ENCODE peak calls at places on chromosomes 12 and 14, in nine cellular contexts. R is mesothelial cell of epicardium, H is RWPE1, C is heart right ventricle, N is fibroblast of mammary gland, K is upper lobe of right lung, F is foreskin fibroblast, V is lower leg skin, Y is endothelial cell. S is an unnamed sample.

GRCh38 chr12:97921957-97922722 is 459.5 kb downstream of the RMST start:
- DNase-seq in R (no peak), N (peak; percentile 99), C (no peak), K (no peak), V (no peak), H (no peak), Y (no peak), F (peak; percentile 72), S (no peak)

GRCh38 chr12:117092511-117092780 is 6.8 kb downstream of the TESC start:
- DNase-seq in R (no peak), N (no peak), H (no peak), F (no peak), C (no peak), V (no peak), Y (no peak), K (peak; percentile 39), S (no peak)

GRCh38 chr14:63276492-63277342 is 42.0 kb downstream of the GPHB5 start:
- DNase-seq in V (no peak), Y (no peak), R (no peak), K (no peak), N (peak; percentile 64), C (no peak), F (peak; percentile 77), H (peak; percentile 66), S (no peak)

GRCh38 chr14:20998674-20999366 is at the start of gene SLC39A2:
- DNase-seq in H (peak; percentile 42), N (peak; percentile 80), Y (no peak), R (peak; percentile 53), K (no peak), F (peak; percentile 78), C (peak; percentile 25), V (peak; percentile 91), S (no peak)

GRCh38 chr14:106044949-106045596 is 518.7 kb downstream of the TMEM121 start:
- DNase-seq in F (no peak), N (peak; percentile 29), V (no peak), C (peak; percentile 4), R (no peak), Y (no peak), H (no peak), K (peak; percentile 77), S (no peak)

GRCh38 chr14:99704037-99704436 is 19.9 kb downstream of the CYP46A1 start:
- DNase-seq in F (no peak), Y (no peak), R (no peak), N (no peak), H (no peak), V (no peak), C (no peak), K (no peak), S (no peak)

GRCh38 chr12:50506753-50507473 is 2.1 kb downstream of the DIP2B start:
- DNase-seq in H (no peak), F (no peak), C (no peak), N (no peak), K (no peak), Y (no peak), R (no peak), V (no peak), S (no peak)

GRCh38 chr14:29745863-29746262 is 181.8 kb downstream of the PRKD1 start:
- DNase-seq in Y (no peak), C (no peak), H (no peak), R (no peak), V (no peak), K (no peak), F (no peak), N (no peak), S (no peak)

GRCh38 chr12:1130164-1130563 is 139.1 kb downstream of the ERC1 start:
- DNase-seq in C (no peak), V (no peak), K (no peak), Y (no peak), F (no peak), N (peak; percentile 2), R (no peak), H (no peak), S (no peak)

GRCh38 chr12:108689314-108690190 is 41.8 kb downstream of the CORO1C start:
- DNase-seq in K (no peak), R (no peak), V (no peak), Y (no peak), F (peak; percentile 63), H (no peak), N (peak; percentile 47), C (peak; percentile 73), S (no peak)

GRCh38 chr14:20608383-20609095 is 17.4 kb upstream of the RNASE12 start:
- DNase-seq in F (no peak), K (no peak), V (no peak), C (no peak), N (no peak), R (no peak), Y (no peak), H (no peak), S (no peak)

GRCh38 chr12:118029166-118029565 is 12.7 kb downstream of the RFC5 start:
- DNase-seq in C (no peak), Y (no peak), F (no peak), V (no peak), N (no peak), R (no peak), H (no peak), K (no peak), S (no peak)

GRCh38 chr12:51171884-51172514 is 936 bp downstream of the TFCP2 start:
- DNase-seq in V (no peak), K (no peak), N (peak; percentile 49), F (peak; percentile 44), C (no peak), R (peak; percentile 48), Y (peak; percentile 38), H (peak; percentile 13), S (no peak)

GRCh38 chr12:108852674-108853073 is 4.7 kb downstream of the SSH1 start:
- DNase-seq in N (no peak), K (no peak), C (peak; percentile 42), Y (peak; percentile 34), R (no peak), H (no peak), F (no peak), V (no peak), S (no peak)

GRCh38 chr12:72323881-72324280 is 51.7 kb downstream of the TRHDE start:
- DNase-seq in N (peak; percentile 8), F (peak; percentile 71), R (no peak), C (no peak), V (no peak), K (no peak), Y (no peak), H (no peak), S (no peak)

GRCh38 chr14:106489112-106489881 is 962.9 kb downstream of the TMEM121 start:
- DNase-seq in F (no peak), N (no peak), H (no peak), R (no peak), K (no peak), V (no peak), C (no peak), Y (no peak), S (no peak)

GRCh38 chr14:36981832-36982528 is 190.4 kb downstream of the SLC25A21 start:
- DNase-seq in K (no peak), C (no peak), Y (no peak), R (no peak), N (peak; percentile 75), F (peak; percentile 57), V (no peak), H (peak; percentile 77), S (no peak)

GRCh38 chr14:32205984-32206383 is 2.9 kb upstream of the RNU6-8 start:
- DNase-seq in C (no peak), K (no peak), Y (no peak), H (no peak), V (no peak), R (no peak), N (no peak), F (no peak), S (no peak)
- TF ChIP-seq CTCF in C (no peak), K (no peak), Y (no peak), H (no peak), V (no peak), R (no peak), N (no peak), F (no peak), S (no peak)

DNA sequence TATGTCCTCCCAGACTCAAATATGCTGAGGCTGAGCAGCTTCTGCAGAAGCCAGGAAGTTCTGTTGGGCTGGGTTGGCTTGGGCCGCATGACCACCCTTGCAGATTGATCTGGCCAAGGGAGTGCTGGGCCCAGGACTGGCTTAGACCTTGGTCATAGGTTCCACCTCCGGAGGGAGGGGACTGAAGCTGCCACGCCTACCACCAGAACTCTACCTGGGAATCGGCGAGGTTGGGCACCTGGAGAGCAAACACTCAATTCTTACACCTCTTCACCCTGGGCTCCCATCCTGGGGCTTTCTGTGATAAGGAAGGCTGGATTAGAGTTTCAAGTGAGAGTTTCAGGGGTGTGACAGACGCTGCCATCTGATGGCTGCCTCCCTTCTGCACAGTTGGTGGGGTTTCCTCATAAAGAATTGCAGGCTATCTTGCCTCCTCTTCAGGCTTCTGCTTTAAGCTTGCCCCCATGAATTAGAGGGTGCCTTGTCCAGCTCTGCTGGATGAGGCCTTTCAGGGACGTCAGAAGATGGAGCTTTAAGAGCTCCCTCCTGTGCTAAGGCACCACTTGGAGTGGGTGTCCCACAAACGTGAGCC is 5.8 kb downstream of the SLC24A4 start:
- DNase-seq in Y (no peak), K (no peak), V (no peak), R (no peak), N (no peak), C (no peak), F (no peak), H (no peak), S (no peak)
- TF ChIP-seq CTCF in Y (no peak), K (no peak), V (no peak), R (no peak), N (peak; percentile 26), C (no peak), F (no peak), H (no peak), S (no peak)

GRCh38 chr14:35959835-35960234 is 133.7 kb downstream of the BRMS1L start:
- DNase-seq in H (no peak), R (no peak), F (no peak), C (no peak), K (no peak), Y (no peak), N (no peak), V (no peak), S (no peak)

GRCh38 chr14:35961697-35962274 is 135.6 kb downstream of the BRMS1L start:
- DNase-seq in K (no peak), V (no peak), Y (no peak), R (no peak), C (no peak), F (no peak), N (no peak), H (no peak), S (no peak)

GRCh38 chr14:35965425-35965824 is 139.3 kb downstream of the BRMS1L start:
- DNase-seq in F (no peak), C (no peak), R (no peak), N (no peak), Y (no peak), H (no peak), K (no peak), V (no peak), S (no peak)

GRCh38 chr14:35964736-35965135 is 138.6 kb downstream of the BRMS1L start:
- DNase-seq in R (no peak), F (no peak), C (no peak), V (no peak), N (no peak), H (no peak), K (no peak), Y (no peak), S (no peak)

GRCh38 chr14:35963209-35963608 is 137.1 kb downstream of the BRMS1L start:
- DNase-seq in Y (peak; percentile 8), N (peak; percentile 16), K (no peak), C (no peak), H (no peak), V (no peak), R (no peak), F (no peak), S (no peak)
- TF ChIP-seq CTCF in Y (peak; percentile 62), N (peak; percentile 28), K (peak; percentile 16), C (no peak), H (no peak), V (no peak), R (peak; percentile 17), F (no peak), S (peak; percentile 26)

GRCh38 chr12:128259556-128260070 is 7.4 kb upstream of the TMEM132C start:
- DNase-seq in N (peak; percentile 21), H (no peak), V (no peak), Y (no peak), F (no peak), C (no peak), R (peak; percentile 54), K (no peak), S (peak; percentile 35)
- TF ChIP-seq CTCF in N (peak; percentile 50), H (no peak), V (no peak), Y (no peak), F (peak; percentile 16), C (peak; percentile 58), R (peak; percentile 79), K (peak; percentile 70), S (peak; percentile 94)